ENCODE peak calls at places on chromosome 17, in five cellular contexts. One of them, this sample, is unnamed. For H3K4me1, the result is how much of the 10 kb centered on the place peaks cover.

GRCh38 chr17:82114872-82115271 is 16.8 kb upstream of the FASN start:
- DNase-seq in tibial artery: no peak
- DNase-seq in ascending aorta: no peak
- DNase-seq in suprapubic skin: no peak
- DNase-seq in left ventricle myocardium inferior: no peak
- DNase-seq in this sample: no peak

GRCh38 chr17:37713624-37714023 is 31.2 kb downstream of the HNF1B start:
- DNase-seq in left ventricle myocardium inferior: no peak
- DNase-seq in ascending aorta: no peak
- DNase-seq in suprapubic skin: no peak
- DNase-seq in tibial artery: no peak
- DNase-seq in this sample: no peak

GRCh38 chr17:79019631-79020584 is 4.1 kb upstream of the C1QTNF1 start:
- DNase-seq in ascending aorta: peak
- DNase-seq in tibial artery: peak
- DNase-seq in left ventricle myocardium inferior: peak
- DNase-seq in suprapubic skin: peak
- DNase-seq in this sample: peak

GRCh38 chr17:27807567-27808470 is 7.5 kb upstream of the NOS2 start:
- DNase-seq in ascending aorta: no peak
- DNase-seq in left ventricle myocardium inferior: no peak
- DNase-seq in suprapubic skin: no peak
- DNase-seq in tibial artery: no peak
- DNase-seq in this sample: no peak

GRCh38 chr17:15947331-15947730 is 2.4 kb downstream of the ADORA2B start:
- DNase-seq in suprapubic skin: no peak
- DNase-seq in tibial artery: no peak
- DNase-seq in left ventricle myocardium inferior: no peak
- DNase-seq in ascending aorta: no peak
- DNase-seq in this sample: no peak

GRCh38 chr17:45430738-45431530 is 1.7 kb downstream of the ARHGAP27 start:
- DNase-seq in suprapubic skin: peak
- DNase-seq in ascending aorta: no peak
- DNase-seq in left ventricle myocardium inferior: no peak
- DNase-seq in tibial artery: no peak
- DNase-seq in this sample: no peak

GRCh38 chr17:29717817-29718216 is 95.1 kb upstream of the CORO6 start:
- DNase-seq in tibial artery: no peak
- DNase-seq in left ventricle myocardium inferior: no peak
- DNase-seq in ascending aorta: no peak
- DNase-seq in suprapubic skin: no peak
- DNase-seq in this sample: no peak

GRCh38 chr17:78890111-78890897 is 12.7 kb downstream of the CEP295NL start:
- DNase-seq in ascending aorta: peak
- DNase-seq in tibial artery: peak
- DNase-seq in suprapubic skin: no peak
- DNase-seq in left ventricle myocardium inferior: peak
- DNase-seq in this sample: peak

GRCh38 chr17:82528484-82529265 is 9.1 kb downstream of the FOXK2 start:
- DNase-seq in ascending aorta: no peak
- DNase-seq in tibial artery: peak
- DNase-seq in left ventricle myocardium inferior: peak
- DNase-seq in suprapubic skin: peak
- DNase-seq in this sample: peak

GRCh38 chr17:70608193-70608592 is 438.9 kb downstream of the KCNJ2 start:
- DNase-seq in tibial artery: no peak
- DNase-seq in suprapubic skin: no peak
- DNase-seq in left ventricle myocardium inferior: no peak
- DNase-seq in ascending aorta: no peak
- DNase-seq in this sample: no peak

GRCh38 chr17:9244066-9245052 is 223.0 kb downstream of the NTN1 start:
- DNase-seq in left ventricle myocardium inferior: no peak
- DNase-seq in suprapubic skin: peak
- DNase-seq in ascending aorta: no peak
- DNase-seq in tibial artery: peak
- DNase-seq in this sample: no peak

DNA sequence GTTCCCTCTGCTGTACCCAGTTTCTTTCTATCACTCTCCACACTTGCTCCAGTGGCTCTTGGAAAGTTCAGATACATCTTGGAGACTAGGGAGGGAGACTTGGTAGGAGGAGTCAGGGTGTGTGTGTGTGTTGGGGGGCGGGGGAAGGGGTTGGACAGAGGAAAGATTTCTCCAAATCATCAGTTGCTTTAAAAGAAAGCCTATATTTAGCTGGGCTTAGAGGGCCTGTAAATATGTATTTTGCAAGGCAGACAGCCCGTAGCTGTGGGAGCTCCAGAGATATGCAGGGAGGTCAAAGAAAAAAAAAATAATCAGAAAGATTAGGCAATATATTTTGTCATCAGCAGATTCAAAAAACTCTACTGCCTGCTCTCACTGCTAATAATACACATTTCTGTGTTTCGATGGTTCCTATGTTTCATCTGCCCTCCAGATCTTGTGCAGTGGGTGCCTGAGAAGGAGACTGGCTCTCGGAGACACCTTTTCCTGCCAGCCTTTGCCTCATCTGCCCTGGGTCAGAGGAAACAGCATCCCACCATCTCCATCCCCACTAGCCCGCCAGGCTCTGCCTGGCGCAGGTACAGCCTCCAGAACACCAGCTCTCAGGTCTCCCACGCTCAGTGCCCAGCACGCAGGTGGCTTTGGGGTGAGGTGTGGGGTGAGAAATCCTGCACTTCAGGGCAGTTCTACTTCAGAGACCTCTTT is 4.8 kb upstream of the PPP1R9B start:
- DNase-seq in suprapubic skin: no peak
- DNase-seq in tibial artery: peak
- DNase-seq in left ventricle myocardium inferior: no peak
- DNase-seq in ascending aorta: no peak
- DNase-seq in this sample: no peak
- H3K4me1 ChIP-seq in suprapubic skin: half or more
- H3K4me1 ChIP-seq in tibial artery: half or more
- H3K4me1 ChIP-seq in left ventricle myocardium inferior: half or more
- H3K4me1 ChIP-seq in ascending aorta: under half
- H3K4me1 ChIP-seq in this sample: under half

DNA sequence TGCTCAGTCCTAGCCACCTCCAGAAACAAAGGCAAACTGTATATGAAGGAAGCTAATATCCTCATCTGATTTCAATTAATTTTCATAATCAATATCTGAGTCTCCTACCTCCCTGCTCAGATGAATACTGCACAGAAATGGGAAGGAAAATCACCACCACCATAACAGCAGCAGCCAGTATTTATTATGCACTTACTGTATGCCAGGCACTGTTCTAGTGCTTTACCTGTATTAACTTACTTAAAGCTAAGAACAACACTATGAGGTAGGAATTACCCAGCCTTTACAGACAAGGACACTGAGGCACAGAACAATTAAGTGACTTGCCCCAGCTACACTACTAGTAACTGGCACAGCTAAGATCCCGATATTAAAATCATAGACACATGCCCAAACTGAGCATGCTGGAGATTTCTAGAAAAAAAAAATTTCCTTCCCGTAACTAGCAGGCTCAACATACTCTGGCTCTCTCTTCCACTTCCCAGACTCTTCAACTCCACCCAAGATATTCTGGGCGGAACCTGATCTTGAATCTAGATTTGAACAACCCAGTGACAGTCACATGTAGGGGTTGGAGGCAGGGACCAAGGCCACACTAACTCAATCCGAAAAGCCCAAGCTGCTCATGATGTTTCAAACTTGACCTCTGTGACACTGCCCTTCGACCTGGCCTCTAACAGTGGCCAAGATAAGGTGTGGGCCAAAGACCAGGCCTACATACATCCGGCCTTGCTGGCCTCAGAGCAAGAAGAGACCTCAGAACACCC is 3.9 kb downstream of the TRIM25 start:
- DNase-seq in tibial artery: peak
- DNase-seq in left ventricle myocardium inferior: no peak
- DNase-seq in suprapubic skin: no peak
- DNase-seq in ascending aorta: no peak
- DNase-seq in this sample: peak
- H3K4me1 ChIP-seq in tibial artery: under half
- H3K4me1 ChIP-seq in left ventricle myocardium inferior: half or more
- H3K4me1 ChIP-seq in suprapubic skin: half or more
- H3K4me1 ChIP-seq in ascending aorta: under half
- H3K4me1 ChIP-seq in this sample: under half

GRCh38 chr17:7479389-7480192 is at the start of gene ZBTB4:
- DNase-seq in left ventricle myocardium inferior: peak
- DNase-seq in suprapubic skin: no peak
- DNase-seq in ascending aorta: no peak
- DNase-seq in tibial artery: peak
- DNase-seq in this sample: no peak
- H3K4me1 ChIP-seq in left ventricle myocardium inferior: half or more
- H3K4me1 ChIP-seq in suprapubic skin: half or more
- H3K4me1 ChIP-seq in ascending aorta: under half
- H3K4me1 ChIP-seq in tibial artery: half or more
- H3K4me1 ChIP-seq in this sample: half or more

DNA sequence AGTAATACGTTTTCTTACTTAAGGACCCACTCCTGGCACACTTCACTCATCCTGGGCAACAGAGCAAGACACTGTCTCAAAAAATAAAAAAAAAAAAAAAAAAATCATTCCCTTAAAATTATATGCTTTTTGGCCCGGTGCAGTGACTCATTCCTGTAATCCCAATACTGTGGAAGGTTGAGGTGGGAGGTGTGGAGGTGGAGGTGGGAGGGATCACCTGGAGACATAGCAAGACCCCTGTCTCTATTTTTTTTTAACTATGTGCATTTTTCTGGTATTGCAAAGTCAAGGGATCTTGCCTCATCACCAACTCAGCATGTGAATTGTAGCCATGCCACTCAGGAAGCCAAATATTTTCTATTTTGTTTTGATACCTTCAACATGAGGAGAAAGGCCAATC is 9.7 kb downstream of the STAT5B start:
- DNase-seq in left ventricle myocardium inferior: no peak
- DNase-seq in tibial artery: no peak
- DNase-seq in ascending aorta: no peak
- DNase-seq in suprapubic skin: no peak
- DNase-seq in this sample: no peak
- H3K4me1 ChIP-seq in left ventricle myocardium inferior: under half
- H3K4me1 ChIP-seq in tibial artery: under half
- H3K4me1 ChIP-seq in ascending aorta: under half
- H3K4me1 ChIP-seq in suprapubic skin: under half
- H3K4me1 ChIP-seq in this sample: under half

GRCh38 chr17:10920511-10920910 is 82.6 kb upstream of the PIRT start:
- DNase-seq in suprapubic skin: no peak
- DNase-seq in left ventricle myocardium inferior: no peak
- DNase-seq in tibial artery: no peak
- DNase-seq in ascending aorta: no peak
- DNase-seq in this sample: no peak
- H3K4me1 ChIP-seq in suprapubic skin: under half
- H3K4me1 ChIP-seq in left ventricle myocardium inferior: under half
- H3K4me1 ChIP-seq in tibial artery: under half
- H3K4me1 ChIP-seq in ascending aorta: under half
- H3K4me1 ChIP-seq in this sample: under half

GRCh38 chr17:40033339-40033738 is 18.1 kb downstream of the CSF3 start:
- DNase-seq in suprapubic skin: no peak
- DNase-seq in tibial artery: no peak
- DNase-seq in left ventricle myocardium inferior: no peak
- DNase-seq in ascending aorta: no peak
- DNase-seq in this sample: no peak
- H3K4me1 ChIP-seq in suprapubic skin: under half
- H3K4me1 ChIP-seq in tibial artery: under half
- H3K4me1 ChIP-seq in left ventricle myocardium inferior: under half
- H3K4me1 ChIP-seq in ascending aorta: under half
- H3K4me1 ChIP-seq in this sample: under half

GRCh38 chr17:17837966-17838962 is 1.5 kb upstream of the SREBF1 start:
- DNase-seq in tibial artery: peak
- DNase-seq in suprapubic skin: no peak
- DNase-seq in left ventricle myocardium inferior: peak
- DNase-seq in ascending aorta: no peak
- DNase-seq in this sample: peak
- H3K4me1 ChIP-seq in tibial artery: half or more
- H3K4me1 ChIP-seq in suprapubic skin: half or more
- H3K4me1 ChIP-seq in left ventricle myocardium inferior: half or more
- H3K4me1 ChIP-seq in ascending aorta: under half
- H3K4me1 ChIP-seq in this sample: under half

DNA sequence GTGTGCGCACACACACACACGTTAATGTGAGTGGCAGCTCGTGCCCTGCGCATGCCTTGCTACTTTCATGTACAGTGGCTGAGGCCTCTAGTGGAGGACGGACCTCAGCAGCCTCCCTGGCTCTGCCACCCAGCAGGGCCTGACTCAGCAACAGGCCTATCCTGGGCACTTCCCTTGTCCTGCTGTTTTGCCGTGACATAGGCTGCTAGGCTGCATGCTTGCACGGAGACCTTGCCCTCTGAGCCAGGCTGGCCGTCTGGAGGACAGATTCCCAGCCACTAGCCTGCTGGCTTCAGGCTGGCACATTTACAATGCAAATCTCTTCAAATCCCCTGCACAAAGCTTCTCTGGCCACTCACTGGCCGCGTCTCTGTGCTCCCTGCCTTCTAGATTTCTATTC is 9.5 kb downstream of the RNF213 start:
- DNase-seq in left ventricle myocardium inferior: no peak
- DNase-seq in tibial artery: no peak
- DNase-seq in suprapubic skin: no peak
- DNase-seq in ascending aorta: no peak
- DNase-seq in this sample: no peak
- H3K4me1 ChIP-seq in left ventricle myocardium inferior: under half
- H3K4me1 ChIP-seq in tibial artery: under half
- H3K4me1 ChIP-seq in suprapubic skin: under half
- H3K4me1 ChIP-seq in ascending aorta: under half
- H3K4me1 ChIP-seq in this sample: under half

GRCh38 chr17:41428591-41429326 is 4.4 kb upstream of the KRT37 start:
- DNase-seq in left ventricle myocardium inferior: no peak
- DNase-seq in suprapubic skin: no peak
- DNase-seq in tibial artery: no peak
- DNase-seq in ascending aorta: no peak
- DNase-seq in this sample: no peak
- H3K4me1 ChIP-seq in left ventricle myocardium inferior: under half
- H3K4me1 ChIP-seq in suprapubic skin: under half
- H3K4me1 ChIP-seq in tibial artery: under half
- H3K4me1 ChIP-seq in ascending aorta: under half
- H3K4me1 ChIP-seq in this sample: under half

DNA sequence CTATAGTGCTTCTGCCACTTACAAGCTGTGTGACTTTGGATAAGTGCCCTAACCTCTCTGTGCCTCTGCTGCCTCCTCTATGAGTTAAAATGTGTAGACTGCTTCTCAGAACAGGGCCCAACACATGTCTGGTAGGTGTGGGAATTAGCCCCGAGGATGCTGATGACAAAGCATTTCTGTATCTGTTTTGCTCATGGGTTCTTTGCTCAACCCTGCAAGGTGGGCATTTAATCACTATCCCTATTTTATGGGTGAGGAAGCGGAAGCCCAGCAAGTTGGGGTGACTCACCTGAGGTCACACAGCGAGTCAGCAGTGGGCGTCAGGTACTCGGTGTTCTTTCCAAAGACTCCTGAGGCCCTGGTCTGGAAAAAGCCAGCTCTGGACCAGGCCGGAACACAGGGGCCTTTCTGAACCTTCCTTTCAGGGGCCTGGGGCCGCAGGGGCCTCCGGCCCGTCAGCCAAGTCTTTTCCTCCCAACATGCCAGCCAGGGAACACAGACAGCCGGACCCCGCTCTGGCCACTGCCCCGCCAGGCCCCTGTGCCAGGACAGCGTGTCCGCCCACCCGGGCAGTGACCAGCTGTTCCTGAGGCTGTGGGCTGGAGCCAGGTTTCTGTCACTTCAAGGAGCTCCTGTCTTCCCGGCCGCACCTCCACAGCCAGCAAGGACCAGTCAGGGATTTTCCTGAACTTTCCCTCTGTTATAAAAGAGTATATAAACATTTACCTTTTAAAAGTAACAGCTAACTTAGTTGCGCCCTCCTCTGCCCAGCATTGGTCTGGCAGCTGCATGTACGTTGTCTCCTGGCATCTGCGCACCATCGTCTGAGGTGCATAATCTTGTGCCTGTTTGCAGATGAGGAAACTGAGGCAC is 62.5 kb downstream of the SREBF1 start:
- DNase-seq in left ventricle myocardium inferior: peak
- DNase-seq in tibial artery: no peak
- DNase-seq in suprapubic skin: no peak
- DNase-seq in ascending aorta: no peak
- DNase-seq in this sample: no peak
- H3K4me1 ChIP-seq in left ventricle myocardium inferior: half or more
- H3K4me1 ChIP-seq in tibial artery: half or more
- H3K4me1 ChIP-seq in suprapubic skin: under half
- H3K4me1 ChIP-seq in ascending aorta: under half
- H3K4me1 ChIP-seq in this sample: under half

This sample was measured in right atrium auricular region.